ENCODE peak calls at places on chromosomes 11 and 22, in ten cellular contexts. F, V, J, R, P, X, Z, K, C and S are unnamed samples.
A peak's percentile ranks its signal among the peaks of the same experiment; 100 is the strongest.

GRCh38 chr11:76086713-76087635 is 119.3 kb downstream of the WNT11 start:
- DNase-seq in F (no peak), V (no peak), J (no peak), R (no peak), P (no peak), X (no peak), Z (no peak), K (no peak), C (no peak), S (no peak)

GRCh38 chr11:3723014-3723708 is 52.0 kb upstream of the CHRNA10 start:
- DNase-seq in F (no peak), V (no peak), J (no peak), R (no peak), P (no peak), X (no peak), Z (no peak), K (no peak), C (no peak), S (no peak)

GRCh38 chr11:78586452-78587046 is 11.9 kb upstream of the NARS2 start:
- DNase-seq in F (no peak), V (no peak), J (no peak), R (no peak), P (no peak), X (no peak), Z (no peak), K (no peak), C (no peak), S (no peak)

GRCh38 chr22:28424427-28425080 is 255.1 kb downstream of the TTC28 start:
- DNase-seq in F (peak; percentile 82), V (no peak), J (no peak), R (no peak), P (no peak), X (no peak), Z (no peak), K (no peak), C (no peak), S (no peak)

GRCh38 chr11:117663826-117664225 is 133.2 kb downstream of the DSCAML1 start:
- DNase-seq in F (no peak), V (no peak), J (peak; percentile 25), R (no peak), P (no peak), X (no peak), Z (no peak), K (no peak), C (no peak), S (no peak)

GRCh38 chr11:93738647-93739081 is 2.6 kb downstream of the TAF1D start:
- DNase-seq in F (no peak), V (no peak), J (no peak), R (no peak), P (no peak), X (no peak), Z (no peak), K (no peak), C (no peak), S (no peak)

GRCh38 chr11:118634435-118635236 is 27.2 kb downstream of the PHLDB1 start:
- DNase-seq in F (peak; percentile 41), V (peak; percentile 89), J (peak; percentile 90), R (peak; percentile 88), P (no peak), X (peak; percentile 87), Z (peak; percentile 69), K (no peak), C (no peak), S (peak; percentile 83)

GRCh38 chr11:126211236-126212088 is at the start of the genes FAM118B and RPUSD4:
- DNase-seq in F (peak; percentile 90), V (peak; percentile 99), J (peak; percentile 98), R (peak; percentile 99), P (peak; percentile 87), X (peak; percentile 99), Z (peak; percentile 99), K (peak; percentile 100), C (peak; percentile 87), S (peak; percentile 99)

GRCh38 chr11:111414936-111415335 is 35.9 kb upstream of the POU2AF1 start:
- DNase-seq in F (no peak), V (no peak), J (no peak), R (no peak), P (no peak), X (no peak), Z (no peak), K (no peak), C (no peak), S (no peak)

GRCh38 chr11:82765466-82766034 is 31.9 kb upstream of the FAM181B start:
- DNase-seq in F (no peak), V (no peak), J (no peak), R (peak; percentile 39), P (no peak), X (peak; percentile 51), Z (no peak), K (no peak), C (no peak), S (no peak)

GRCh38 chr11:121476379-121477032 is 23.7 kb upstream of the SORL1-AS1 start:
- DNase-seq in F (peak; percentile 83), V (no peak), J (no peak), R (no peak), P (no peak), X (no peak), Z (no peak), K (no peak), C (no peak), S (no peak)

GRCh38 chr11:61122761-61123160 is 20.5 kb downstream of the CD5 start:
- DNase-seq in F (no peak), V (no peak), J (no peak), R (no peak), P (no peak), X (no peak), Z (no peak), K (no peak), C (no peak), S (no peak)

GRCh38 chr22:45908961-45909360 is 68.0 kb downstream of the WNT7B start:
- DNase-seq in F (no peak), V (no peak), J (no peak), R (no peak), P (no peak), X (no peak), Z (no peak), K (no peak), C (no peak), S (no peak)

GRCh38 chr11:74815966-74816365 is 67.3 kb downstream of the RNF169 start:
- DNase-seq in F (no peak), V (no peak), J (no peak), R (no peak), P (no peak), X (no peak), Z (no peak), K (no peak), C (no peak), S (no peak)

DNA sequence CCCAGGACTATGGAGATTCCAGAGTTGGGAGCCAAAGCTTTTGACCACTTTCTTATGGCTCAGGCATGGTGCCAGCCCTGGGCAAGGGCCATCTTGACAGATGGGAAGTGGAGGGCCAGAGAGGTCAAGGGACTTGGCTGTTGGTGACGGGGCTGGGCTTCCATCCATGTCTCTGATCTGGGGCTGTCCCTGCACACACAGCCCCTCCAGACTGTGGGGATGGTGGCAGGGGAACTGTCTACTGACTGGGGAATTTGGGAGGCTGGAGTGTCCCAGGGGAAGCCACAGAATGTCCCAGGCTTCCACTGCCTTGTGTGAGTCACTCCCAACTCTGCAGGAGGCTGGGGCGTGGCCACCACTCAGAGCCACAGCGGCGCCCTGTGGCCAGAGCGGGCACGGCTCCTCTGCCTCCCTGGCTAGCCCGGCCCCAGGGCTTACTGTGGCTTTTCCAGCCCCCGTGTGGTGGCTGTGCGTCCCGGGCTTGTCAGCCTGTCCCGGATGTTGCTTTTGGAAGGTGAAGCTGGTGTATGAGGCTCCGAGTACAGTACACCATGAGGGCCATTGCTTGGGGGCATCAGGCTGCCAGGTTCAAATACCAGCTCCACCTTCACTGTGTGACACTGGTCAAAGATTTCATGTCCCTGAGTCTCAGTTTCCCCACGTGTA is 19.6 kb downstream of the C22orf23 start:
- DNase-seq in F (peak; percentile 83), V (peak; percentile 94), J (peak; percentile 87), R (peak; percentile 93), P (peak; percentile 28), X (peak; percentile 94), Z (peak; percentile 75), K (no peak), C (peak; percentile 83), S (peak; percentile 92)
- TF ChIP-seq POLR2A in F (no peak), V (no peak), J (no peak), R (no peak), P (no peak), X (no peak), Z (no peak), K (no peak), C (no peak), S (no peak)

DNA sequence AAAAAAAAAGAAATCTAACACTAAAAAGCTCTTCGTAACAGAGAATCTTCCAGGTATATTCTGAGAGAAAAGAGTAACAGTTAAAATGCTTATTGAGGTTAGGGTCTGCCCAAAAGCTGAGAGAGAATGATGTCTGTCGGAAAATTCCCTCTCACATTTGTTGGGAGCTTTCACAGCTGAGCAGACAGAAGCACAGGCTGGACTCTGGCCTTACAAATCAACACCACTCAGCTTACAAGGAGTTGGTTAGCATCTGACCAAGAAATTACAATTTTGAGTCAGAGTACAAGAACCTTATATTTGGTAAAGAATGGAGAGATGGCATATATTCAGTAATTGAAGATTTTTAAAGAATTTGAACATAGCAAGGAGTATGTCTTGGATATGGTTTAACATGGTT is 1561.0 kb upstream of the RAG2 start:
- DNase-seq in F (no peak), V (no peak), J (no peak), R (no peak), P (no peak), X (no peak), Z (no peak), K (no peak), C (no peak), S (no peak)
- H3K9me3 ChIP-seq in F (peaks cover 36% of the 10 kb centered on the region), V (no peaks in the 10 kb centered on the region), J (no peaks in the 10 kb centered on the region), R (no peaks in the 10 kb centered on the region), P (no peaks in the 10 kb centered on the region), X (no peaks in the 10 kb centered on the region), Z (no peaks in the 10 kb centered on the region), K (no peaks in the 10 kb centered on the region), C (peaks cover 4% of the 10 kb centered on the region), S (no peaks in the 10 kb centered on the region)

GRCh38 chr11:47714554-47715081 is 551 bp downstream of the AGBL2 start:
- DNase-seq in F (no peak), V (no peak), J (peak; percentile 39), R (peak; percentile 18), P (no peak), X (no peak), Z (no peak), K (no peak), C (no peak), S (peak; percentile 58)
- H3K4me1 ChIP-seq in F (peaks cover 22% of the 10 kb centered on the region), V (peaks cover 5% of the 10 kb centered on the region), J (no peaks in the 10 kb centered on the region), R (peaks cover 8% of the 10 kb centered on the region), P (no peaks in the 10 kb centered on the region), X (no peaks in the 10 kb centered on the region), Z (no peaks in the 10 kb centered on the region), K (no peaks in the 10 kb centered on the region), C (no peaks in the 10 kb centered on the region), S (no peaks in the 10 kb centered on the region)

DNA sequence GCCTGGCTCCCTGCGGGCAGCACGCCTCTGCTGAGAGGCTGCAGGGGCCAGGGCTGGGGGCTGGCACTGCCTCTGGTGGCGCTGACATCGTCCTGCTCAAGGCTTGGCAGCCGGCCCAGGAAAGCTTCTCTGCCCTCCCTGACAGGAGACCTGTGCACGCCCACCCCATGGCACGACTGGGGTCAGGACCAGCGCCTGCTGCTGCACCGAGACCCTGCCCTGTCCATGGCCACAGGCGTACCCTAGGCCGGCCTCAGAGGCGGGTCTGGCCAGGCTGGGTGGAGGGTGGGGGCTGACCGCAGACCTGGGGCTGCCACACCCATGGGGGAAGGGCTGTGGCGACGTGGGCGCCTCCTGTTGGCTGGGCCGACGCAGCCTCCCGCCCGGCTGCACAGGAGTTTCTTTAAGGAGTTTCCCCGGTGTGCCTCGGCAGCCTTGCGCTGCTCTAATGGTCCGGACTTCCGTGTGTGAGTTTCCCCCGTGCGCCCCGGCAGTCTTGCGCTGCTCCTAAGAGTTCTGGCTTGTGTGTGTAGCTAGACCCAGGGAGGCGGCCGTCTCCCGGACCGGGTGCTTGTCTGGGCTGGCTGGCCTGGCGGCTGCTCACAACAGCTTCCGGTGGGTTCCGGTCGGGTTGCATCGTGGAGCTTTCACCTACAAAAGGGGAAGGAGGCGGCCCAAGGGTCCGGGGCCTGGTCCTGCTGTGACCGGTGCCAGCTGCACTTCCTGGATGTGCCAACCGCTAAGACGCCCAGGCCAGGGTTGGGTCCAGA is 4.7 kb downstream of the TRABD start:
- DNase-seq in F (no peak), V (peak; percentile 84), J (peak; percentile 64), R (peak; percentile 91), P (peak; percentile 76), X (peak; percentile 95), Z (peak; percentile 40), K (peak; percentile 93), C (peak; percentile 60), S (peak; percentile 89)
- TF ChIP-seq POLR2A in F (no peak), V (peak; percentile 68), J (no peak), R (peak; percentile 84), P (peak; percentile 91), X (peak; percentile 77), Z (no peak), K (no peak), C (peak; percentile 23), S (peak; percentile 38)